ENCODE peak calls at places on chromosomes 5 and 9, in eight cellular contexts. One of them, this sample, is unnamed.
A peak's percentile ranks its signal among the peaks of the same experiment; 100 is the strongest.

GRCh38 chr9:118882674-118883073 is 486.6 kb downstream of the BRINP1 start:
- DNase-seq in upper lobe of right lung: no peak
- DNase-seq in body of pancreas: no peak
- DNase-seq in adrenal gland: no peak
- DNase-seq in lower lobe of right lung: no peak
- DNase-seq in PC-3: peak; percentile 2
- DNase-seq in breast epithelium: no peak
- DNase-seq in colonic mucosa: no peak
- DNase-seq in this sample: no peak

GRCh38 chr5:3597727-3598082 is 2.1 kb downstream of the IRX1 start:
- DNase-seq in body of pancreas: no peak
- DNase-seq in upper lobe of right lung: no peak
- DNase-seq in adrenal gland: no peak
- DNase-seq in lower lobe of right lung: no peak
- DNase-seq in PC-3: no peak
- DNase-seq in colonic mucosa: no peak
- DNase-seq in breast epithelium: no peak
- DNase-seq in this sample: no peak

GRCh38 chr5:86570427-86571083 is 47.2 kb upstream of the COX7C start:
- DNase-seq in colonic mucosa: no peak
- DNase-seq in breast epithelium: no peak
- DNase-seq in upper lobe of right lung: no peak
- DNase-seq in lower lobe of right lung: no peak
- DNase-seq in body of pancreas: no peak
- DNase-seq in adrenal gland: no peak
- DNase-seq in PC-3: peak; percentile 77
- DNase-seq in this sample: no peak

GRCh38 chr5:168651654-168652053 is 72.5 kb upstream of the PANK3 start:
- DNase-seq in lower lobe of right lung: no peak
- DNase-seq in PC-3: peak; percentile 90
- DNase-seq in colonic mucosa: no peak
- DNase-seq in adrenal gland: peak; percentile 58
- DNase-seq in breast epithelium: no peak
- DNase-seq in upper lobe of right lung: no peak
- DNase-seq in body of pancreas: no peak
- DNase-seq in this sample: no peak

GRCh38 chr9:72363908-72364678 is 915 bp downstream of the ZFAND5 start:
- DNase-seq in body of pancreas: peak; percentile 68
- DNase-seq in lower lobe of right lung: peak; percentile 78
- DNase-seq in upper lobe of right lung: peak; percentile 86
- DNase-seq in breast epithelium: peak; percentile 62
- DNase-seq in PC-3: peak; percentile 35
- DNase-seq in adrenal gland: peak; percentile 56
- DNase-seq in colonic mucosa: peak; percentile 60
- DNase-seq in this sample: no peak

GRCh38 chr5:1099931-1100651 is 11.8 kb downstream of the SLC12A7 start:
- DNase-seq in PC-3: no peak
- DNase-seq in body of pancreas: no peak
- DNase-seq in upper lobe of right lung: no peak
- DNase-seq in breast epithelium: no peak
- DNase-seq in lower lobe of right lung: no peak
- DNase-seq in colonic mucosa: no peak
- DNase-seq in adrenal gland: no peak
- DNase-seq in this sample: no peak

GRCh38 chr5:173412566-173412965 is 84.4 kb upstream of the STC2 start:
- DNase-seq in body of pancreas: no peak
- DNase-seq in colonic mucosa: no peak
- DNase-seq in upper lobe of right lung: no peak
- DNase-seq in lower lobe of right lung: no peak
- DNase-seq in PC-3: no peak
- DNase-seq in adrenal gland: no peak
- DNase-seq in breast epithelium: no peak
- DNase-seq in this sample: no peak

GRCh38 chr9:281753-282645 is 67.3 kb downstream of the DOCK8 start:
- DNase-seq in adrenal gland: no peak
- DNase-seq in breast epithelium: no peak
- DNase-seq in upper lobe of right lung: no peak
- DNase-seq in lower lobe of right lung: no peak
- DNase-seq in PC-3: no peak
- DNase-seq in body of pancreas: no peak
- DNase-seq in colonic mucosa: no peak
- DNase-seq in this sample: no peak

GRCh38 chr9:13144176-13144820 is 135.2 kb downstream of the MPDZ start:
- DNase-seq in breast epithelium: no peak
- DNase-seq in colonic mucosa: no peak
- DNase-seq in body of pancreas: no peak
- DNase-seq in PC-3: no peak
- DNase-seq in adrenal gland: no peak
- DNase-seq in lower lobe of right lung: no peak
- DNase-seq in upper lobe of right lung: no peak
- DNase-seq in this sample: no peak

GRCh38 chr9:89427621-89428221 is 70.2 kb downstream of the SEMA4D start:
- DNase-seq in colonic mucosa: no peak
- DNase-seq in body of pancreas: no peak
- DNase-seq in upper lobe of right lung: no peak
- DNase-seq in adrenal gland: peak; percentile 66
- DNase-seq in breast epithelium: no peak
- DNase-seq in PC-3: peak; percentile 42
- DNase-seq in lower lobe of right lung: no peak
- DNase-seq in this sample: peak; percentile 81

GRCh38 chr9:83065233-83065632 is 2.3 kb upstream of the RASEF start:
- DNase-seq in upper lobe of right lung: no peak
- DNase-seq in breast epithelium: no peak
- DNase-seq in adrenal gland: no peak
- DNase-seq in lower lobe of right lung: no peak
- DNase-seq in body of pancreas: peak; percentile 21
- DNase-seq in PC-3: no peak
- DNase-seq in colonic mucosa: no peak
- DNase-seq in this sample: no peak

GRCh38 chr9:96884443-96884842 is 30.1 kb upstream of the ZNF782 start:
- DNase-seq in lower lobe of right lung: no peak
- DNase-seq in adrenal gland: peak; percentile 34
- DNase-seq in body of pancreas: peak; percentile 47
- DNase-seq in breast epithelium: no peak
- DNase-seq in upper lobe of right lung: no peak
- DNase-seq in PC-3: peak; percentile 94
- DNase-seq in colonic mucosa: peak; percentile 40
- DNase-seq in this sample: no peak

GRCh38 chr9:81689343-81690175 is at the start of gene TLE1:
- DNase-seq in body of pancreas: peak; percentile 100
- DNase-seq in breast epithelium: peak; percentile 99
- DNase-seq in upper lobe of right lung: peak; percentile 99
- DNase-seq in colonic mucosa: peak; percentile 100
- DNase-seq in adrenal gland: peak; percentile 100
- DNase-seq in lower lobe of right lung: peak; percentile 99
- DNase-seq in PC-3: peak; percentile 97
- DNase-seq in this sample: peak; percentile 72

GRCh38 chr9:81687521-81688261 is 1.7 kb downstream of the TLE1 start:
- DNase-seq in upper lobe of right lung: peak; percentile 70
- DNase-seq in lower lobe of right lung: peak; percentile 63
- DNase-seq in colonic mucosa: peak; percentile 65
- DNase-seq in body of pancreas: peak; percentile 57
- DNase-seq in adrenal gland: peak; percentile 52
- DNase-seq in PC-3: peak; percentile 23
- DNase-seq in breast epithelium: peak; percentile 56
- DNase-seq in this sample: no peak

GRCh38 chr9:81685763-81686613 is 3.4 kb downstream of the TLE1 start:
- DNase-seq in colonic mucosa: peak; percentile 35
- DNase-seq in PC-3: peak; percentile 80
- DNase-seq in upper lobe of right lung: no peak
- DNase-seq in adrenal gland: peak; percentile 20
- DNase-seq in breast epithelium: no peak
- DNase-seq in body of pancreas: no peak
- DNase-seq in lower lobe of right lung: no peak
- DNase-seq in this sample: no peak

GRCh38 chr9:81683704-81684103 is 5.6 kb downstream of the TLE1 start:
- DNase-seq in upper lobe of right lung: no peak
- DNase-seq in body of pancreas: no peak
- DNase-seq in colonic mucosa: no peak
- DNase-seq in PC-3: no peak
- DNase-seq in lower lobe of right lung: no peak
- DNase-seq in adrenal gland: no peak
- DNase-seq in breast epithelium: no peak
- DNase-seq in this sample: no peak

GRCh38 chr9:81686614-81687520 is 2.5 kb downstream of the TLE1 start:
- DNase-seq in lower lobe of right lung: peak; percentile 84
- DNase-seq in adrenal gland: peak; percentile 81
- DNase-seq in body of pancreas: peak; percentile 89
- DNase-seq in breast epithelium: peak; percentile 86
- DNase-seq in upper lobe of right lung: peak; percentile 87
- DNase-seq in colonic mucosa: peak; percentile 91
- DNase-seq in PC-3: peak; percentile 79
- DNase-seq in this sample: no peak
- TF ChIP-seq CTCF in lower lobe of right lung: peak; percentile 75
- TF ChIP-seq CTCF in adrenal gland: peak; percentile 81
- TF ChIP-seq CTCF in body of pancreas: peak; percentile 51
- TF ChIP-seq CTCF in breast epithelium: peak; percentile 78
- TF ChIP-seq CTCF in upper lobe of right lung: peak; percentile 70
- TF ChIP-seq CTCF in colonic mucosa: peak; percentile 59
- TF ChIP-seq CTCF in PC-3: peak; percentile 60
- TF ChIP-seq CTCF in this sample: no peak

DNA sequence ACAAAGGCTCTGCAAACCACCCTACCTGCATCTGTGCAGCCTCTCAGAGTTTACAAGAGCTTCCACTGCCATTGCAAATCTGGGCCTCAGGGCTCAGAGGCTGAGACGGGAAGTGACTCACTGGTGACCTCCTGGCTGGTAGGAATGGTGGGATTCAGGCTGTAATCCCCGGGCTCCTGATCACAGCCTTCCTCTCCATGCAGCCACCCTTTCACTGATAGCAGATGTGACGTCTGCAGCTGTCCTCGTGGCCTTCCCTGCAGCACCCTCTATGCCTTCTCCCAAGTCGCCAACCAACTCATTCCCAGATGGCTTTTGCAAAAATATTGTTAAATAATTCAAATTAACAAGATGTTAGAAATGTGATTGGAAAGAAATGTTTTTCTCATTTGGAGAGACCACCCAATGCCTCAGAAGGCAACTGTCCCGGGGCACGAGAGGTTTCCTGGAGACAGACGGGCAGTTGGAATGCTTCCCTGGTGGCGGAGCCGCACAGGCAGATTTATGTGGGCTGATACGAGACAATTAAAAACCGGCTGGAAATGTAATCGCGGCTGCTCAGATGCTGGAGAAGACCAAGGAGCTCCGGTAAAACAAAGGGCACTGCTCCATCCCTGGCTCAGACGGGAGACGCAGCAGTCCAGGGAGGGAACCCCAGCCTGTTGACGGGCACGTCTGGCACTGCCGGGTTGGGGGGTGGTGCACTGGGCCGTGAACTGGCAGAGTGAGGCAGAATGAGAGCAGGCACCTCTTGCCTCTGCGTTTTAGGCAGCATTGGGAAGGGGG is 34.4 kb upstream of the SLC25A51 start:
- DNase-seq in adrenal gland: no peak
- DNase-seq in PC-3: peak; percentile 80
- DNase-seq in lower lobe of right lung: peak; percentile 18
- DNase-seq in colonic mucosa: no peak
- DNase-seq in breast epithelium: no peak
- DNase-seq in upper lobe of right lung: no peak
- DNase-seq in body of pancreas: no peak
- DNase-seq in this sample: no peak
- H3K27ac ChIP-seq in adrenal gland: no peak overlapping the region
- H3K27ac ChIP-seq in PC-3: peak overlapping the region; percentile 92
- H3K27ac ChIP-seq in lower lobe of right lung: no peak overlapping the region
- H3K27ac ChIP-seq in colonic mucosa: no peak overlapping the region
- H3K27ac ChIP-seq in breast epithelium: no peak overlapping the region
- H3K27ac ChIP-seq in upper lobe of right lung: no peak overlapping the region
- H3K27ac ChIP-seq in body of pancreas: no peak overlapping the region
- H3K27ac ChIP-seq in this sample: no peak overlapping the region

GRCh38 chr9:125649826-125650225 is 57.2 kb downstream of the MAPKAP1 start:
- DNase-seq in upper lobe of right lung: no peak
- DNase-seq in adrenal gland: no peak
- DNase-seq in PC-3: no peak
- DNase-seq in lower lobe of right lung: no peak
- DNase-seq in body of pancreas: no peak
- DNase-seq in breast epithelium: no peak
- DNase-seq in colonic mucosa: no peak
- DNase-seq in this sample: no peak

GRCh38 chr9:125650271-125650737 is 56.7 kb downstream of the MAPKAP1 start:
- DNase-seq in body of pancreas: no peak
- DNase-seq in lower lobe of right lung: no peak
- DNase-seq in colonic mucosa: no peak
- DNase-seq in adrenal gland: no peak
- DNase-seq in upper lobe of right lung: no peak
- DNase-seq in PC-3: peak; percentile 66
- DNase-seq in breast epithelium: no peak
- DNase-seq in this sample: no peak

GRCh38 chr9:125652771-125653170 is 54.2 kb downstream of the MAPKAP1 start:
- DNase-seq in body of pancreas: no peak
- DNase-seq in adrenal gland: no peak
- DNase-seq in lower lobe of right lung: no peak
- DNase-seq in upper lobe of right lung: no peak
- DNase-seq in breast epithelium: no peak
- DNase-seq in PC-3: no peak
- DNase-seq in colonic mucosa: no peak
- DNase-seq in this sample: no peak

GRCh38 chr9:125654121-125654520 is 52.9 kb downstream of the MAPKAP1 start:
- DNase-seq in upper lobe of right lung: no peak
- DNase-seq in lower lobe of right lung: no peak
- DNase-seq in adrenal gland: no peak
- DNase-seq in PC-3: no peak
- DNase-seq in colonic mucosa: no peak
- DNase-seq in breast epithelium: no peak
- DNase-seq in body of pancreas: no peak
- DNase-seq in this sample: no peak

DNA sequence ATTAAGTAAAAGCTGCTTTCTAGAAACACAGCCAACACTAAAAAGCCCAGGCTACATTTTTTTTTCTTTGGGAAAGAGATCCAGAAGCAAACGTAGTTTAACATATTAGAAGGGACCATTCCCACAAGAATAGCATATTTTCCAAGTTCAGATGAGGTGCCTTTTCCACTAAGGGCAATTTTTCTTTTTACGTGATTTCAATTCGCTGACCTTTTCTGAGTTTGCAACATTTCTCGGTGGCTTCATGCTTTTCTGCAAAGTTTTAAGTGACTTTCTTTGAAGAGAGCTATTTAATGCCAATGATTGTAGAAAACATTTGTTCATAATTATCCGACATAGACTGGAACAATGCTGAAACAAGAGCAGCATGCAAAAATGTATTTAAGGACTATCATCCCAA is 55.1 kb downstream of the MAPKAP1 start:
- DNase-seq in body of pancreas: no peak
- DNase-seq in colonic mucosa: no peak
- DNase-seq in upper lobe of right lung: no peak
- DNase-seq in lower lobe of right lung: no peak
- DNase-seq in breast epithelium: no peak
- DNase-seq in adrenal gland: no peak
- DNase-seq in PC-3: no peak
- DNase-seq in this sample: no peak
- H3K4me1 ChIP-seq in body of pancreas: peaks cover 10% of the 10 kb centered on the region
- H3K4me1 ChIP-seq in colonic mucosa: no peaks in the 10 kb centered on the region
- H3K4me1 ChIP-seq in upper lobe of right lung: peaks cover 7% of the 10 kb centered on the region
- H3K4me1 ChIP-seq in lower lobe of right lung: peaks cover 30% of the 10 kb centered on the region
- H3K4me1 ChIP-seq in breast epithelium: no peaks in the 10 kb centered on the region
- H3K4me1 ChIP-seq in adrenal gland: peaks cover 18% of the 10 kb centered on the region
- H3K4me1 ChIP-seq in PC-3: peaks cover 28% of the 10 kb centered on the region
- H3K4me1 ChIP-seq in this sample: peaks cover 13% of the 10 kb centered on the region

DNA sequence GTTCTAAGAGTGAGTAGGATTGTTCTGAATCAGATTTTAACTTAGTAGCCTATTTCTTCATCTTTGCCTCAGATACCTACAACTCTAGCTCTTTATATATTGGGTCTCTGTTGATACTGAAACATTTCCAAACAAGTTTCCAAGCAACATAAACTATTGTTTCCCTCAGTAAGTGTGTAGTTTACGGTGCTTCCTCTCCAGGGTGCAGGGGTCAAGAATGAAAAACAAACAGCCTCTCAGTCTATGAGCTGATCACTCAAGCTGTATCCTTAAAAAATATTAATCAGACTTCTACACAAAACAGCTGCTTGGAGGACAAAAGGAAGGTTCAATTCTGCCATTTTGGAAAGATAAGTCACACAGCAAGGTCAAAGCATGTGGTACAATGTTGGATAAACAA is 75.0 kb downstream of the ADAMTS12 start:
- DNase-seq in body of pancreas: no peak
- DNase-seq in upper lobe of right lung: no peak
- DNase-seq in breast epithelium: no peak
- DNase-seq in colonic mucosa: no peak
- DNase-seq in adrenal gland: no peak
- DNase-seq in PC-3: peak; percentile 32
- DNase-seq in lower lobe of right lung: no peak
- DNase-seq in this sample: no peak
- TF ChIP-seq CTCF in body of pancreas: no peak
- TF ChIP-seq CTCF in upper lobe of right lung: no peak
- TF ChIP-seq CTCF in breast epithelium: no peak
- TF ChIP-seq CTCF in colonic mucosa: no peak
- TF ChIP-seq CTCF in adrenal gland: no peak
- TF ChIP-seq CTCF in PC-3: no peak
- TF ChIP-seq CTCF in lower lobe of right lung: no peak
- TF ChIP-seq CTCF in this sample: no peak

This sample was measured in CD8-positive, alpha-beta T cell.